ENCODE peak calls at places on chromosomes 4 and X, in five cellular contexts. G is T-helper 1 cell; Z is pancreas; Y is stimulated activated CD4-positive, alpha-beta T cell treated with anti-CD3 and anti-CD28 coated beads, Interleukin-12 subunit alpha, Interleukin-12 subunit beta, amount 100 ng/mL, for 24 hours; J is tibial artery. H is an unnamed sample.

GRCh38 chr4:110654254-110654635 is 31.4 kb upstream of the PITX2 start:
- DNase-seq in G (no peak), Z (no peak), Y (no peak), J (no peak), H (no peak)

GRCh38 chr4:144411700-144412099 is 234.3 kb upstream of the HHIP start:
- DNase-seq in G (no peak), Z (no peak), Y (no peak), J (no peak), H (no peak)

GRCh38 chrX:129959493-129959832 is 23.0 kb upstream of the BCORL1 start:
- DNase-seq in G (no peak), Z (no peak), Y (no peak), J (no peak), H (no peak)

GRCh38 chr4:64417974-64418373 is 8.7 kb upstream of the TECRL start:
- DNase-seq in G (no peak), Z (no peak), Y (no peak), J (no peak), H (no peak)

GRCh38 chr4:127622923-127623754 is 9.6 kb upstream of the INTU start:
- DNase-seq in G (no peak), Z (peak), Y (no peak), J (no peak), H (no peak)

GRCh38 chr4:40056722-40057539 is at the start of gene N4BP2:
- DNase-seq in G (peak), Z (peak), Y (peak), J (peak), H (peak)

GRCh38 chr4:25112349-25113008 is 47.8 kb downstream of the SEPSECS start:
- DNase-seq in G (no peak), Z (no peak), Y (no peak), J (no peak), H (no peak)

GRCh38 chr4:159297088-159297487 is 194.2 kb downstream of the RAPGEF2 start:
- DNase-seq in G (no peak), Z (no peak), Y (no peak), J (no peak), H (no peak)

GRCh38 chr4:102687373-102687981 is 73.3 kb downstream of the MANBA start:
- DNase-seq in G (peak), Z (no peak), Y (no peak), J (no peak), H (no peak)

GRCh38 chrX:100928660-100929613 is at the start of gene XKRX:
- DNase-seq in G (peak), Z (peak), Y (peak), J (peak), H (no peak)

GRCh38 chr4:111946789-111947188 is 198.5 kb upstream of the FAM241A start:
- DNase-seq in G (no peak), Z (no peak), Y (no peak), J (no peak), H (no peak)

GRCh38 chrX:46912098-46912672 is at the start of gene JADE3:
- DNase-seq in G (peak), Z (peak), Y (peak), J (peak), H (peak)

GRCh38 chr4:176561368-176561767 is 231.4 kb downstream of the VEGFC start:
- DNase-seq in G (no peak), Z (no peak), Y (no peak), J (no peak), H (no peak)

GRCh38 chrX:73214366-73215094 is at the start of gene NAP1L2:
- DNase-seq in G (peak), Z (peak), Y (peak), J (peak), H (peak)

GRCh38 chrX:71282514-71283408 is 674 bp upstream of the NONO start:
- DNase-seq in G (peak), Z (no peak), Y (peak), J (no peak), H (peak)

GRCh38 chrX:133290076-133290475 is 71.9 kb upstream of the TFDP3 start:
- DNase-seq in G (no peak), Z (no peak), Y (no peak), J (no peak), H (no peak)

GRCh38 chrX:37652053-37652452 is 33.5 kb upstream of the XK start:
- DNase-seq in G (no peak), Z (no peak), Y (no peak), J (no peak), H (no peak)

GRCh38 chr4:25368315-25368714 is 8.7 kb upstream of the ANAPC4 start:
- DNase-seq in G (no peak), Z (no peak), Y (no peak), J (no peak), H (no peak)